ENCODE peak calls at places on chromosomes 1 and 21, in six cellular contexts. F is PC-3, Z is substantia nigra, L is left ventricle myocardium inferior, O is right atrium auricular region, J is dorsolateral prefrontal cortex. H is an unnamed sample.

GRCh38 chr1:236426215-236426614 is 32.1 kb downstream of the EDARADD start:
- DNase-seq in F (no peak), Z (no peak), L (no peak), O (peak; percentile 23), J (no peak), H (no peak)

GRCh38 chr1:151945725-151946365 is 36.5 kb upstream of the THEM4 start:
- DNase-seq in F (peak; percentile 100), Z (no peak), L (peak; percentile 82), O (peak; percentile 98), J (peak; percentile 16), H (peak; percentile 93)

GRCh38 chr1:209585672-209586071 is 2.2 kb downstream of the CAMK1G start:
- DNase-seq in F (peak; percentile 68), Z (peak; percentile 54), L (peak; percentile 55), O (peak; percentile 61), J (peak; percentile 82), H (peak; percentile 63)

GRCh38 chr1:180521474-180522203 is 19.3 kb upstream of the ACBD6 start:
- DNase-seq in F (peak; percentile 41), Z (no peak), L (no peak), O (no peak), J (no peak), H (no peak)

GRCh38 chr21:36499578-36500471 is 19.9 kb upstream of the CLDN14 start:
- DNase-seq in F (peak; percentile 70), Z (no peak), L (peak; percentile 31), O (no peak), J (no peak), H (peak; percentile 83)

GRCh38 chr1:200279810-200280411 is 129.9 kb downstream of the ZNF281 start:
- DNase-seq in F (peak; percentile 99), Z (peak; percentile 6), L (no peak), O (no peak), J (no peak), H (no peak)

GRCh38 chr1:70778056-70778762 is 269.4 kb downstream of the PTGER3 start:
- DNase-seq in F (no peak), Z (no peak), L (no peak), O (no peak), J (no peak), H (no peak)

GRCh38 chr1:193199940-193200339 is 13.5 kb upstream of the B3GALT2 start:
- DNase-seq in F (no peak), Z (no peak), L (no peak), O (no peak), J (no peak), H (no peak)

GRCh38 chr1:16012590-16013219 is 5.1 kb downstream of the HSPB7 start:
- DNase-seq in F (peak; percentile 18), Z (no peak), L (peak; percentile 82), O (no peak), J (peak; percentile 17), H (peak; percentile 91)

GRCh38 chr1:219883400-219884332 is 44.7 kb downstream of the SLC30A10 start:
- DNase-seq in F (no peak), Z (no peak), L (no peak), O (no peak), J (no peak), H (no peak)

GRCh38 chr1:220696863-220697231 is 6.7 kb downstream of the C1orf115 start:
- DNase-seq in F (no peak), Z (no peak), L (no peak), O (no peak), J (peak; percentile 75), H (no peak)

GRCh38 chr21:41906770-41907169 is 27.6 kb upstream of the PRDM15 start:
- DNase-seq in F (no peak), Z (no peak), L (no peak), O (no peak), J (no peak), H (no peak)

GRCh38 chr1:109535971-109536491 is 3.6 kb upstream of the GPR61 start:
- DNase-seq in F (no peak), Z (peak; percentile 65), L (peak; percentile 53), O (peak; percentile 61), J (peak; percentile 84), H (peak; percentile 81)

GRCh38 chr1:173666646-173667045 is 3.0 kb downstream of the ANKRD45 start:
- DNase-seq in F (peak; percentile 95), Z (no peak), L (no peak), O (no peak), J (no peak), H (no peak)

GRCh38 chr21:14383596-14384210 is 757 bp upstream of the HSPA13 start:
- DNase-seq in F (no peak), Z (peak; percentile 53), L (no peak), O (no peak), J (peak; percentile 11), H (no peak)

GRCh38 chr1:110102081-110102480 is 10.2 kb upstream of the UBL4B start:
- DNase-seq in F (no peak), Z (no peak), L (no peak), O (no peak), J (no peak), H (no peak)

GRCh38 chr1:216824511-216824910 is 101.3 kb upstream of the ESRRG start:
- DNase-seq in F (peak; percentile 39), Z (no peak), L (no peak), O (no peak), J (no peak), H (no peak)

GRCh38 chr21:44724926-44725325 is 13.6 kb upstream of the TSPEAR start:
- DNase-seq in F (no peak), Z (no peak), L (no peak), O (no peak), J (no peak), H (no peak)

DNA sequence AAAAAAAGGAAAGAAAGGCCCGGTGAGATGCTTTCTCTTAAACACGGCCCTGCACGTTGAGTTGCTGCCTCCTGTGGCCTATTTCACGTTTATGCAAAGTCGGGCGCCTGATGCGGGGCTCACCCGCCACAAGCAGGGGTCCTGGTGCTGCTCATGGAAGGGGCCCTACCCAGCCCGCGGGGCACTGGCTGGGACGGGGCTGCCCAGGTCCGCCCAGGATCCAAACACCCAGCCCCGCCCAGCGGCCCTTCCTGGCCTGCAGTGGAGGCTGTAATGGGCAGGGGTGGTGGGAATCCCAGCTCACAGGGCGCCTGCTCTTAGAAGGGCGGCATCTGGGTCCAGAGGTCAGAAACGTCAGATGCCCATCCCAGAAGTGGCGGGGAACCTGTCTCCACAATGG is 1.6 kb downstream of the COL6A2 start:
- DNase-seq in F (peak; percentile 57), Z (no peak), L (peak; percentile 41), O (peak; percentile 65), J (no peak), H (peak; percentile 76)
- H3K27ac ChIP-seq in F (peak overlapping the region; percentile 70), Z (no peak overlapping the region), L (peak overlapping the region; percentile 92), O (peak overlapping the region; percentile 35), J (no peak overlapping the region), H (peak overlapping the region; percentile 74)

DNA sequence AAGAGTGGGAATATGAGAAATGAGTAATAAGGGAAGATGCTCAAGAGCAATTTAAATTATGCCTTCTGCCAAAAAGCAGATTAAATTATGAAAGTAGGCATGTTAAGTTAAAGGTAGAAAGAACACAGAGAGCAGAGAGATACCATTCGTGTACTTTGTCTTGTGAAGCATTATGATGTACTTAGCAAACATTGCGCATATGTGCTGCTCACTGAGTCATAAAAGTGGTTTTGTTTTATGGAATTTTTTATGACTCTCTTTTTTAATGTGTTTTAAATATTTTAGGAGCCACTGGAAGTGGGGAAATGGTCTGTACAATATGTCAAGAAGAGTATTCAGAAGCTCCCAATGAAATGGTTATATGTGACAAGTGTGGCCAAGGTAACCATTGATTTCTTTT is 35.3 kb downstream of the MTF2 start:
- DNase-seq in F (peak; percentile 83), Z (no peak), L (no peak), O (no peak), J (no peak), H (no peak)
- H3K27ac ChIP-seq in F (peak overlapping the region; percentile 56), Z (no peak overlapping the region), L (no peak overlapping the region), O (no peak overlapping the region), J (no peak overlapping the region), H (no peak overlapping the region)

DNA sequence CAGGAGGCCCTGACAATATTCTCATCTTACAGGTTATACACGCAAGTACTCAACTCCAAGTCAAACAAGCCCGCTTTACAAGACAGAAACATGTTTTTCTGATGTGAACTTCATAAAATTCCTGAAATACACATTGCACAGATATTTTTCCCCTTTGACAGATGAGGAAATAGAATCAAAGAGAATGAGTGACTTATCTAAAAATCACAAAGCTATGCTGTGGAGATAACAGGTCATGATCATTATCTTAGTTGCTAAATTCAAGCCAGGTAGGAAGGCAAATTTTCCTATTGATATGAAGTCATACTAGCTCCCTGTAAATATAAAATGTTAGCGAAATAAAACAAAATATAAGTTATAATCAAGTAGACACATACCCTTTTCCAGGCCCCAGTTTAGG is 18.3 kb downstream of the UBR4 start:
- DNase-seq in F (no peak), Z (no peak), L (no peak), O (no peak), J (no peak), H (no peak)
- H3K27ac ChIP-seq in F (no peak overlapping the region), Z (no peak overlapping the region), L (no peak overlapping the region), O (no peak overlapping the region), J (no peak overlapping the region), H (no peak overlapping the region)

DNA sequence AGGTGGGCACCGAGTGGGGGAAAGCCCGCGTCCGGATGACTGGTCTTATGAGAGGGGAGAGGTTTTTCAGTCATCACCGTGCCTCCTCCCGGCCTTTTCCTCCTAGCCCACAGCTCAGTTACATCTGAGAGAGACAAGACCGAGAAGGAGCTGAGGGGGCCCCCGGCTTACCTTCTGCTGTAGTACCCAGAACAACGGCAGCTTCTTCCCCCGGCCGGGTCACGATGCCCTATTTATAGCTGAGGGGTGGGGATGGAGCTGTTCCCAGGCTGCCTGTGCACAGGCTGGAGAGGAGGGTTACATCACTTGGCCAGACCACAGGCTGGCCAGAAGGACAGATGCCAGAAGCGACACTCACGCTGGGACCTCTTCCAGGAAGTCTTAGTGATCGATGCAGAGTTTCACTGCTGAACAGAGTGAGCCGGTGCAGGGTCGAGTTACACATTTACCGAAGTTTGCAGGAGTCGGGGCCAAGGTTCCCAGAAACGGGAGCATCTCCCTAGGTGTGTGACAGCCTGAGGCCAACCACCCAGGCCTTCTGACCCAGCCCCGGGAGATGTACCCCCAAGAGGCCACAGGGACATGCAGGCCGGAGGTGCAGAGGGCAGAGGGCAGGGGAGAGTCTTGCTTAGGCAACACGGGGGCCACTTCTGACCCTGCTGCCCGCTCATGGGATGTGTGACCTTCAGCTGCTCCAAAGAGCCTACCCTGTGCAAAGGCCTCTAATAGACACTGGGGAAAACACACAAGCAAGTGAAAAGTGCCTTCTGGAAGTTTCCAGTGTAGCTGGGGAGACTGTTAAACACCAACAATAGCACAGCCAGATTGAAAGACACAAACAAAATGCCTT is at the start of gene AGT:
- DNase-seq in F (peak; percentile 95), Z (peak; percentile 79), L (peak; percentile 81), O (peak; percentile 86), J (peak; percentile 86), H (peak; percentile 90)
- H3K27ac ChIP-seq in F (no peak within 1 kb of the TSS), Z (peak within 1 kb of the TSS; percentile 44), L (peak within 1 kb of the TSS; percentile 87), O (peak within 1 kb of the TSS; percentile 90), J (peak within 1 kb of the TSS; percentile 84), H (peak within 1 kb of the TSS; percentile 68)

GRCh38 chr1:12143631-12144155 is 23.1 kb upstream of the TNFRSF1B start:
- DNase-seq in F (peak; percentile 92), Z (no peak), L (peak; percentile 79), O (peak; percentile 95), J (peak; percentile 55), H (peak; percentile 90)

GRCh38 chr1:12145616-12146342 is 21.0 kb upstream of the TNFRSF1B start:
- DNase-seq in F (no peak), Z (no peak), L (no peak), O (no peak), J (no peak), H (no peak)

GRCh38 chr1:12144236-12144635 is 22.6 kb upstream of the TNFRSF1B start:
- DNase-seq in F (no peak), Z (no peak), L (no peak), O (no peak), J (no peak), H (peak; percentile 53)

GRCh38 chr1:12146343-12147112 is 20.3 kb upstream of the TNFRSF1B start:
- DNase-seq in F (no peak), Z (no peak), L (no peak), O (no peak), J (no peak), H (peak; percentile 26)

GRCh38 chr1:12144969-12145368 is 21.8 kb upstream of the TNFRSF1B start:
- DNase-seq in F (no peak), Z (no peak), L (no peak), O (no peak), J (no peak), H (peak; percentile 45)
- H3K27ac ChIP-seq in F (no peak overlapping the region), Z (no peak overlapping the region), L (no peak overlapping the region), O (no peak overlapping the region), J (no peak overlapping the region), H (no peak overlapping the region)